ENCODE peak calls at places on chromosome 19, in five cellular contexts. L, Y, Z, K and G are unnamed samples.

GRCh38 chr19:2269244-2270156 is 12.5 kb downstream of the PEAK3 start:
- DNase-seq in L (peak; percentile 98), Y (peak; percentile 99), Z (peak; percentile 98), K (peak; percentile 99), G (peak; percentile 99)

GRCh38 chr19:2032296-2032941 is 16.9 kb upstream of the BTBD2 start:
- DNase-seq in L (peak; percentile 31), Y (no peak), Z (peak; percentile 93), K (peak; percentile 59), G (peak; percentile 97)

GRCh38 chr19:52188822-52189744 is 769 bp upstream of the PPP2R1A start:
- DNase-seq in L (no peak), Y (peak; percentile 96), Z (peak; percentile 98), K (no peak), G (no peak)

GRCh38 chr19:28847468-28847867 is 365.5 kb downstream of the UQCRFS1 start:
- DNase-seq in L (no peak), Y (no peak), Z (no peak), K (no peak), G (no peak)

GRCh38 chr19:46852830-46853229 is 2.2 kb upstream of the AP2S1 start:
- DNase-seq in L (no peak), Y (no peak), Z (no peak), K (no peak), G (no peak)

GRCh38 chr19:10009714-10010224 is 535 bp downstream of the COL5A3 start:
- DNase-seq in L (no peak), Y (peak; percentile 21), Z (no peak), K (no peak), G (no peak)

GRCh38 chr19:51090471-51090870 is 7.8 kb upstream of the KLK14 start:
- DNase-seq in L (no peak), Y (no peak), Z (no peak), K (no peak), G (no peak)

GRCh38 chr19:50537769-50538230 is 24.1 kb upstream of the ASPDH start:
- DNase-seq in L (peak; percentile 94), Y (peak; percentile 61), Z (peak; percentile 87), K (peak; percentile 72), G (peak; percentile 76)

GRCh38 chr19:44927746-44928145 is 13.3 kb downstream of the APOC1 start:
- DNase-seq in L (no peak), Y (no peak), Z (no peak), K (no peak), G (no peak)

GRCh38 chr19:16527971-16528521 is 14.2 kb downstream of the CHERP start:
- DNase-seq in L (peak; percentile 36), Y (peak; percentile 38), Z (no peak), K (peak; percentile 55), G (no peak)

GRCh38 chr19:58474291-58474996 is 1.7 kb upstream of the ZNF446 start:
- DNase-seq in L (no peak), Y (no peak), Z (no peak), K (peak; percentile 19), G (no peak)

GRCh38 chr19:20928371-20928770 is 5.3 kb downstream of the ZNF85 start:
- DNase-seq in L (no peak), Y (no peak), Z (no peak), K (no peak), G (no peak)

GRCh38 chr19:33273881-33274662 is 28.3 kb downstream of the CEBPA start:
- DNase-seq in L (no peak), Y (peak; percentile 31), Z (peak; percentile 72), K (peak; percentile 33), G (peak; percentile 79)

GRCh38 chr19:50894478-50895356 is 16.5 kb downstream of the KLK4 start:
- DNase-seq in L (no peak), Y (no peak), Z (no peak), K (no peak), G (no peak)

GRCh38 chr19:48390188-48391099 is 907 bp downstream of the KDELR1 start:
- DNase-seq in L (peak; percentile 83), Y (peak; percentile 66), Z (peak; percentile 75), K (peak; percentile 76), G (peak; percentile 75)